ENCODE peak calls at places on chromosomes 5 and 9, in four cellular contexts. B is AG09319, P is A549, L is brain microvascular endothelial cell. M is an unnamed sample.

GRCh38 chr9:98264510-98264909 is 9.1 kb upstream of the TBC1D2 start:
- DNase-seq in B (no peak), P (no peak), L (no peak), M (no peak)

GRCh38 chr5:145449794-145450193 is 385.3 kb downstream of the PRELID2 start:
- DNase-seq in B (no peak), P (no peak), L (no peak), M (no peak)

GRCh38 chr5:151900876-151901275 is 23.8 kb downstream of the GLRA1 start:
- DNase-seq in B (no peak), P (no peak), L (peak; percentile 43), M (no peak)

GRCh38 chr9:129384887-129385614 is 207.0 kb upstream of the IER5L start:
- DNase-seq in B (no peak), P (no peak), L (no peak), M (no peak)

GRCh38 chr5:14258840-14259239 is 115.7 kb downstream of the TRIO start:
- DNase-seq in B (no peak), P (no peak), L (no peak), M (peak; percentile 29)

GRCh38 chr5:133230823-133231578 is 179.2 kb downstream of the HSPA4 start:
- DNase-seq in B (no peak), P (no peak), L (no peak), M (no peak)

GRCh38 chr5:154697335-154697734 is 57.8 kb upstream of the LARP1 start:
- DNase-seq in B (no peak), P (no peak), L (peak; percentile 28), M (no peak)

GRCh38 chr5:150853560-150853959 is 7.2 kb downstream of the IRGM start:
- DNase-seq in B (no peak), P (no peak), L (no peak), M (no peak)

GRCh38 chr5:154648706-154649105 is 106.5 kb upstream of the LARP1 start:
- DNase-seq in B (no peak), P (no peak), L (no peak), M (peak; percentile 41)

GRCh38 chr5:112390327-112390726 is 28.8 kb downstream of the EPB41L4A start:
- DNase-seq in B (no peak), P (no peak), L (no peak), M (no peak)

GRCh38 chr9:72210522-72210921 is 61.3 kb downstream of the GDA start:
- DNase-seq in B (no peak), P (no peak), L (no peak), M (no peak)

GRCh38 chr5:68953151-68953884 is 140.5 kb upstream of the SLC30A5 start:
- DNase-seq in B (no peak), P (no peak), L (no peak), M (no peak)

GRCh38 chr5:89309268-89309667 is 426.3 kb upstream of the MEF2C start:
- DNase-seq in B (no peak), P (no peak), L (no peak), M (no peak)

GRCh38 chr9:8859416-8859815 is 1059.8 kb upstream of the DMAC1 start:
- DNase-seq in B (no peak), P (no peak), L (no peak), M (no peak)

GRCh38 chr5:43073597-43074546 is 33.8 kb upstream of the ANXA2R start:
- DNase-seq in B (no peak), P (peak; percentile 41), L (peak; percentile 41), M (peak; percentile 60)

GRCh38 chr5:141952030-141952429 is 6.0 kb downstream of the PCDH12 start:
- DNase-seq in B (no peak), P (no peak), L (no peak), M (no peak)

GRCh38 chr9:75885652-75886051 is 4.8 kb upstream of the PCSK5 start:
- DNase-seq in B (no peak), P (no peak), L (no peak), M (no peak)

GRCh38 chr9:76266649-76267627 is 127.3 kb downstream of the RFK start:
- DNase-seq in B (no peak), P (no peak), L (no peak), M (no peak)

GRCh38 chr5:175680463-175680862 is 22.6 kb downstream of the HRH2 start:
- DNase-seq in B (no peak), P (no peak), L (no peak), M (no peak)

GRCh38 chr5:116990010-116990409 is 415.4 kb upstream of the SEMA6A start:
- DNase-seq in B (no peak), P (no peak), L (no peak), M (peak; percentile 7)

GRCh38 chr5:170533383-170533782 is 29.6 kb downstream of the KCNIP1 start:
- DNase-seq in B (no peak), P (no peak), L (no peak), M (no peak)

GRCh38 chr5:95960802-95961616 is 642 bp downstream of the ELL2 start:
- DNase-seq in B (peak; percentile 63), P (peak; percentile 66), L (peak; percentile 41), M (peak; percentile 88)

GRCh38 chr5:34656001-34656699 is at the start of gene RAI14:
- DNase-seq in B (peak; percentile 77), P (peak; percentile 89), L (peak; percentile 75), M (peak; percentile 93)

GRCh38 chr5:112684737-112685136 is 52.9 kb upstream of the APC start:
- DNase-seq in B (no peak), P (no peak), L (peak; percentile 57), M (peak; percentile 41)

GRCh38 chr9:8391566-8391965 is 592.0 kb upstream of the DMAC1 start:
- DNase-seq in B (no peak), P (no peak), L (no peak), M (no peak)

GRCh38 chr9:93620881-93621820 is 44.8 kb downstream of the PHF2 start:
- DNase-seq in B (no peak), P (no peak), L (no peak), M (no peak)

GRCh38 chr5:175336781-175337180 is 107.2 kb downstream of the DRD1 start:
- DNase-seq in B (no peak), P (no peak), L (no peak), M (no peak)

GRCh38 chr9:130402243-130402642 is 42.5 kb upstream of the ASS1 start:
- DNase-seq in B (no peak), P (no peak), L (no peak), M (no peak)

GRCh38 chr5:169106906-169107305 is 194.0 kb downstream of the SLIT3 start:
- DNase-seq in B (no peak), P (no peak), L (no peak), M (no peak)

GRCh38 chr9:86600291-86600690 is 246.1 kb upstream of the TUT7 start:
- DNase-seq in B (no peak), P (no peak), L (no peak), M (no peak)

GRCh38 chr5:111550282-111551020 is 38.1 kb upstream of the STARD4 start:
- DNase-seq in B (peak; percentile 94), P (peak; percentile 58), L (peak; percentile 96), M (peak; percentile 92)

GRCh38 chr9:8855046-8855445 is 1055.5 kb upstream of the DMAC1 start:
- DNase-seq in B (no peak), P (no peak), L (no peak), M (peak; percentile 47)

GRCh38 chr5:133326361-133326760 is 274.5 kb downstream of the HSPA4 start:
- DNase-seq in B (no peak), P (no peak), L (no peak), M (no peak)

GRCh38 chr9:36985769-36986547 is 48.1 kb downstream of the PAX5 start:
- DNase-seq in B (no peak), P (no peak), L (no peak), M (no peak)

GRCh38 chr5:91848453-91848852 is 465.3 kb upstream of the ARRDC3 start:
- DNase-seq in B (no peak), P (peak; percentile 36), L (peak; percentile 90), M (peak; percentile 45)

GRCh38 chr5:821504-821903 is 29.3 kb downstream of the ZDHHC11 start:
- DNase-seq in B (no peak), P (no peak), L (no peak), M (no peak)
- TF ChIP-seq CTCF in B (no peak), P (no peak), L (no peak), M (no peak)

DNA sequence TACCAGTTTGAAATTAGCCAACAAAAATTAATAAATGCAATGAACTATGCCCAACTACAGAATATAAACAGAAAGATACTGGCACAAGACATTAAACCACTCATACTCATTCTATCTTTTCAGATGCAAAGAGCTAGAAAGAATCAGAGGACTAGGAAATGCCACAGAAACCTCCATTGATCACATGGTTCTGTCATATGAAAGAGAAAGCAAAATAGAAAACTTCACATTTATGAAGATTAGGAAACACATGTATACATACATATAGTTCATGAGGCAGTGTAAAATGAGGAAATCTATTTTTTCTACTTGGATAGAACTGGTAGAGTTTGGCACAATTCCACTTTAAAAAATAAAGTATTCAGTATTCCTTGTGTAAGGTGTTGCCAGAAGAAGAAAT is 275.1 kb upstream of the PTGER4 start:
- DNase-seq in B (no peak), P (no peak), L (no peak), M (no peak)
- TF ChIP-seq CTCF in B (no peak), P (no peak), L (no peak), M (no peak)

GRCh38 chr5:108707145-108707544 is 40.6 kb upstream of the FER start:
- DNase-seq in B (no peak), P (no peak), L (no peak), M (no peak)
- TF ChIP-seq CTCF in B (no peak), P (no peak), L (no peak), M (no peak)

GRCh38 chr9:134497283-134497860 is 144.2 kb upstream of the COL5A1 start:
- DNase-seq in B (no peak), P (no peak), L (no peak), M (no peak)
- TF ChIP-seq CTCF in B (no peak), P (no peak), L (no peak), M (no peak)

GRCh38 chr5:125228358-125228757 is 481.9 kb upstream of the ZNF608 start:
- DNase-seq in B (no peak), P (no peak), L (no peak), M (no peak)

GRCh38 chr5:125229556-125229955 is 483.1 kb upstream of the ZNF608 start:
- DNase-seq in B (no peak), P (no peak), L (no peak), M (no peak)

GRCh38 chr5:125225424-125225823 is 479.0 kb upstream of the ZNF608 start:
- DNase-seq in B (no peak), P (no peak), L (no peak), M (no peak)

GRCh38 chr5:125226825-125227224 is 480.4 kb upstream of the ZNF608 start:
- DNase-seq in B (no peak), P (no peak), L (no peak), M (no peak)

DNA sequence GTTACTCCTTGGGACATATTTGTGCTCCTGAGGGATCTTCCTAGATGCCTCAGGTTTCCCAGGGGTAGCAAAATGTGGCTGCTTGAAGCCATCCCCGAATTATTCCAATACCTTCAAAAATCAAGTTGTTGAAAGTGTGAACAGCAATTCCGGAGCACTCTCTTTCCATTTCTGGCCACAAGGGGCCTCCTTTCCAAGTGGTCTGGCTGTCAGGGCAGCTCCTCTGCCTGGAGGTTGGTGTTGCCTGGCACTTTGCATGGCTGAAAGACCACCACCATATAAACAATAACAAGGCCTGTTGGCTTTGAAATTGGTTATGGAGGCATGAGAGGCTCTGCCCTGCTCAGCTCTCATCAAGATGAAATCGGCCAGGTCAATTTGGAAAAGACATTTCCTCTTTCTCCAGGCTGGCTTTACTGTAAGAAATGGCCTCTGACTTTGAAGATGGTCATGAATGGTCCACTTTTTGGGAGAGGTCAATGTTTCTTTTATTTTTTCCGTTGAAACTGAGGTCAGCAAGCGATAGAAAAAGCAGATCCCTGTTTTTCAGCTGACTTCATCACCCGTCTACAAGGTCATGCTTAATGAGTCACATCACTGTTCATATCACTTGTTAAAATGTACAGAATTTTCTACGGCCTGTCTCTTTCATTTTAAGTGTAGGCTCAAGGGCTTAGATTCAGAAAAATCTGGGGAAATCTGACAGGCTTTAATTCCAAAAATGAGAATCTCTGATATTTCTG is 481.1 kb upstream of the ZNF608 start:
- DNase-seq in B (no peak), P (peak; percentile 1), L (peak; percentile 40), M (peak; percentile 48)
- TF ChIP-seq CTCF in B (peak; percentile 41), P (peak; percentile 26), L (peak; percentile 81), M (peak; percentile 73)

GRCh38 chr9:109652971-109653370 is 127.0 kb upstream of the PALM2AKAP2 start:
- DNase-seq in B (no peak), P (peak; percentile 30), L (peak; percentile 48), M (peak; percentile 64)
- TF ChIP-seq CTCF in B (peak; percentile 44), P (peak; percentile 58), L (peak; percentile 84), M (peak; percentile 70)